ENCODE peak calls at places on chromosomes 7 and 10, in nine cellular contexts. Z, S, I, D, G, T, P, R and L are unnamed samples.

GRCh38 chr10:97065128-97065527 is 120.6 kb downstream of the SLIT1 start:
- DNase-seq in I (peak; percentile 80), S (no peak), Z (no peak), R (no peak), T (no peak), G (no peak), P (no peak), D (no peak), L (no peak)

GRCh38 chr10:95374597-95375209 is 83.9 kb upstream of the PDLIM1 start:
- DNase-seq in Z (peak; percentile 53), T (peak; percentile 81), D (peak; percentile 66), S (peak; percentile 83), G (peak; percentile 89), R (peak; percentile 73), I (peak; percentile 73), P (peak; percentile 37), L (no peak)

GRCh38 chr7:122637799-122638198 is 61.1 kb downstream of the RNF133 start:
- DNase-seq in T (no peak), P (no peak), Z (no peak), D (no peak), S (no peak), R (no peak), G (no peak), I (no peak), L (no peak)

GRCh38 chr7:6271091-6271658 is 1.2 kb downstream of the CYTH3 start:
- DNase-seq in G (peak; percentile 54), I (peak; percentile 54), T (peak; percentile 42), D (peak; percentile 58), S (no peak), P (no peak), Z (no peak), R (peak; percentile 79), L (no peak)

GRCh38 chr10:61606971-61607907 is 55.5 kb upstream of the CABCOCO1 start:
- DNase-seq in T (no peak), D (peak; percentile 38), I (peak; percentile 47), S (peak; percentile 11), R (no peak), Z (no peak), P (no peak), G (peak; percentile 14), L (no peak)

GRCh38 chr10:99521474-99522077 is 11.2 kb upstream of the NKX2-3 start:
- DNase-seq in G (no peak), R (peak; percentile 16), D (no peak), P (no peak), I (no peak), T (no peak), S (no peak), Z (no peak), L (no peak)

GRCh38 chr7:155577509-155577905 is 31.1 kb upstream of the CNPY1 start:
- DNase-seq in R (no peak), G (no peak), S (no peak), D (no peak), I (no peak), T (no peak), P (no peak), Z (no peak), L (no peak)

GRCh38 chr7:155885162-155886160 is 73.2 kb upstream of the SHH start:
- DNase-seq in T (no peak), Z (peak; percentile 87), R (no peak), S (no peak), G (peak; percentile 63), I (peak; percentile 21), D (peak; percentile 39), P (no peak), L (peak; percentile 8)

GRCh38 chr7:6437251-6437650 is 10.5 kb downstream of the DAGLB start:
- DNase-seq in R (no peak), Z (no peak), D (peak; percentile 25), I (peak; percentile 25), G (no peak), S (no peak), P (no peak), T (no peak), L (no peak)

GRCh38 chr10:118694848-118695247 is 59.9 kb downstream of the CACUL1 start:
- DNase-seq in G (no peak), D (peak; percentile 32), P (no peak), Z (no peak), S (no peak), R (no peak), I (no peak), T (no peak), L (no peak)

GRCh38 chr7:37971491-37971890 is 51.1 kb downstream of the EPDR1 start:
- DNase-seq in G (no peak), Z (no peak), D (peak; percentile 63), I (no peak), P (no peak), R (no peak), T (no peak), S (no peak), L (no peak)

GRCh38 chr7:42128703-42129102 is 108.3 kb downstream of the GLI3 start:
- DNase-seq in D (no peak), Z (no peak), S (peak; percentile 41), P (no peak), T (no peak), I (peak; percentile 26), R (no peak), G (no peak), L (no peak)

GRCh38 chr10:53314856-53315255 is 542.3 kb upstream of the MBL2 start:
- DNase-seq in Z (peak; percentile 99), D (peak; percentile 93), S (no peak), I (peak; percentile 98), T (no peak), G (peak; percentile 44), P (peak; percentile 2), R (no peak), L (peak; percentile 93)

GRCh38 chr7:111784971-111785575 is 222.8 kb upstream of the IMMP2L start:
- DNase-seq in Z (no peak), P (no peak), T (no peak), S (no peak), R (no peak), D (no peak), I (peak; percentile 12), G (no peak), L (no peak)

GRCh38 chr10:11225935-11226334 is 208.3 kb downstream of the CELF2 start:
- DNase-seq in Z (no peak), R (no peak), D (no peak), P (no peak), I (no peak), T (peak; percentile 39), G (no peak), S (no peak), L (no peak)

GRCh38 chr7:13071999-13072398 is 384.6 kb downstream of the ARL4A start:
- DNase-seq in S (no peak), I (no peak), G (no peak), D (peak; percentile 6), Z (no peak), T (no peak), R (no peak), P (no peak), L (no peak)

GRCh38 chr10:119439922-119440321 is 102.6 kb downstream of the RGS10 start:
- DNase-seq in P (no peak), T (no peak), Z (no peak), G (no peak), D (no peak), I (no peak), R (no peak), S (no peak), L (no peak)

GRCh38 chr10:58755688-58756087 is 243.0 kb downstream of the BICC1 start:
- DNase-seq in R (no peak), P (no peak), D (peak; percentile 90), S (no peak), G (peak; percentile 55), T (no peak), I (peak; percentile 81), Z (peak; percentile 48), L (no peak)
- H3K4me3 ChIP-seq in R (peak overlapping the region; percentile 36), P (peak overlapping the region; percentile 30), D (peak overlapping the region; percentile 49), S (no peak overlapping the region), G (no peak overlapping the region), T (no peak overlapping the region), I (peak overlapping the region; percentile 19), Z (peak overlapping the region; percentile 35), L (no peak overlapping the region)

GRCh38 chr10:60299961-60300883 is 89.5 kb downstream of the ANK3 start:
- DNase-seq in D (peak; percentile 97), S (no peak), T (no peak), Z (peak; percentile 98), I (peak; percentile 56), R (no peak), G (peak; percentile 69), P (no peak), L (peak; percentile 72)
- TF ChIP-seq CTCF in D (peak; percentile 25), S (no peak), T (no peak), Z (no peak), I (no peak), R (no peak), G (no peak), P (no peak), L (no peak)

DNA sequence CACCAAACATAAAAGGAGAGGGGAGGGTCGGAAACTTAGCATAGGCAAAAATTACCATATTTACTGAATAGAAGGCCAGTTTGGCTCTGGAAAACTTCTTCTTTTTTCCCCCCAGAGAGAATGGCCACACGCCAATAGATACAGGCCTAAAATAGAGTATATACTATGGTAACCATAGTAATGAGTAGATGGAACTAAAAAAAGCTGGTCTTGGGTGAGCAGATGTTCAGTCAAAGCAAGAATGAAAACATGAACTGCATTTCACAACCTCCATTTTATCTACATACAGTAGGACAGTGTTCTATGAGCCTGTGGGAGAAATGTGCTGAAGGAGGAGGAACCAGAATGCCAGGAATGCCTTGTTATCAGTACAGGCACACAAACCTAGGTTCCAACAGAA is 141.7 kb upstream of the SEMA3A start:
- DNase-seq in T (no peak), P (no peak), I (no peak), S (no peak), G (peak; percentile 35), D (peak; percentile 87), R (no peak), Z (peak; percentile 91), L (no peak)
- H3K4me3 ChIP-seq in T (no peak overlapping the region), P (no peak overlapping the region), I (no peak overlapping the region), S (no peak overlapping the region), G (no peak overlapping the region), D (no peak overlapping the region), R (no peak overlapping the region), Z (no peak overlapping the region), L (no peak overlapping the region)

GRCh38 chr10:92880912-92881311 is 32.6 kb downstream of the EXOC6 start:
- DNase-seq in P (no peak), S (no peak), G (no peak), I (no peak), D (no peak), Z (no peak), T (no peak), R (no peak), L (no peak)

GRCh38 chr10:92876509-92877036 is 28.3 kb downstream of the EXOC6 start:
- DNase-seq in Z (no peak), G (no peak), R (no peak), S (no peak), D (no peak), T (no peak), P (no peak), I (no peak), L (no peak)

DNA sequence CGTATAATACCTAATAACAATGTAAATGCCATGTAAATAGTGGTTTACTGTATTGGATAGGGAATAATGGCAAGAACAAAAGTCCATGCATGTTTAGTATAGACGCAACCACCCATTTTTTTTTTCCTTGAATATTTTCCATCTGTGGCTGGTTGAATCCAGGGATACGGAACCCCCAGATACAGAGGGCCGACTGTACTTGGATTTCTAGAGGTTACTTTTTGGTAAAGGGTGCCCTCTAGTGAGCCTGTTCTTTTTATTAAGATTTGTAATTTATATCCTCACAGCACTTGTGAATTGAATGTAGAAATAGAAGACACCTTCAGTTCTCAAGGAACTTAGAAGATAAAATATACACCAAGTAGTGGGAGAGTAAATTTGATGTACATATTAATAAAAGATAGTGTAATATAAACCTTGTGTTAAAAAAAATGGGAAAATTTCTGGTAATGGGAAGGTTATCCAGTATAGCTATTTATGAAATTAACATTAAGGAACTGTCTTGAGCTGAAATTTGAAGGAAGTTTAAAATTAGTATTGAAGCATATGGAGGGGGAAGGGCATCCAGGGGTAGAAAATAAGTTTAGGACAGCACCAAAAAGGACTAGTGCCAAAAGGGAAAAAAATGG is 32.0 kb downstream of the EXOC6 start:
- DNase-seq in I (peak; percentile 55), G (peak; percentile 60), D (peak; percentile 82), P (peak; percentile 36), S (peak; percentile 62), Z (peak; percentile 42), T (no peak), R (peak; percentile 37), L (peak; percentile 9)
- TF ChIP-seq CTCF in I (peak; percentile 33), G (peak; percentile 63), D (peak; percentile 55), P (peak; percentile 31), S (peak; percentile 95), Z (peak; percentile 50), T (peak; percentile 37), R (peak; percentile 76), L (peak; percentile 52)